ENCODE peak calls at places on chromosomes 6 and 20, in ten cellular contexts. P is tibial artery; R is fibroblast of lung; H is CD8-positive, alpha-beta memory T cell; U is right atrium auricular region; W is tibial nerve; L is lower lobe of right lung; A is thoracic aorta; J is heart right ventricle; V is psoas muscle. S is an unnamed sample.
A peak's percentile ranks its signal among the peaks of the same experiment; 100 is the strongest.

GRCh38 chr6:168126566-168127383 is 47.8 kb upstream of the FRMD1 start:
- DNase-seq in P (no peak), R (no peak), H (no peak), U (peak; percentile 36), W (no peak), L (no peak), A (no peak), J (no peak), V (peak; percentile 28), S (no peak)

GRCh38 chr20:41418739-41419293 is 52.2 kb upstream of the EMILIN3 start:
- DNase-seq in P (no peak), R (no peak), H (no peak), U (no peak), W (no peak), L (no peak), A (no peak), J (no peak), V (no peak), S (no peak)

GRCh38 chr6:14883921-14884320 is 361.9 kb upstream of the JARID2 start:
- DNase-seq in P (no peak), R (peak; percentile 17), H (no peak), U (no peak), W (no peak), L (no peak), A (no peak), J (no peak), V (no peak), S (no peak)

GRCh38 chr6:32752580-32752979 is 10.8 kb downstream of the HLA-DQB2 start:
- DNase-seq in P (no peak), R (no peak), H (no peak), U (no peak), W (no peak), L (no peak), A (no peak), J (no peak), V (no peak), S (peak; percentile 18)

GRCh38 chr6:98828991-98829411 is 5.4 kb upstream of the POU3F2 start:
- DNase-seq in P (no peak), R (no peak), H (no peak), U (no peak), W (no peak), L (no peak), A (no peak), J (no peak), V (no peak), S (no peak)

GRCh38 chr6:44386929-44387345 is 569 bp upstream of the CDC5L start:
- DNase-seq in P (no peak), R (peak; percentile 62), H (no peak), U (no peak), W (no peak), L (no peak), A (no peak), J (no peak), V (peak; percentile 51), S (peak; percentile 67)

GRCh38 chr6:104653786-104654185 is 205.9 kb downstream of the HACE1 start:
- DNase-seq in P (no peak), R (no peak), H (no peak), U (no peak), W (no peak), L (no peak), A (no peak), J (no peak), V (no peak), S (no peak)

GRCh38 chr6:119308994-119309657 is 40.4 kb downstream of the MAN1A1 start:
- DNase-seq in P (no peak), R (no peak), H (no peak), U (no peak), W (no peak), L (no peak), A (no peak), J (no peak), V (no peak), S (no peak)

GRCh38 chr6:160261991-160262718 is 3.5 kb upstream of the SLC22A2 start:
- DNase-seq in P (no peak), R (no peak), H (no peak), U (no peak), W (no peak), L (no peak), A (no peak), J (no peak), V (no peak), S (no peak)

GRCh38 chr20:57672164-57672563 is 37.7 kb downstream of the PMEPA1 start:
- DNase-seq in P (peak; percentile 77), R (peak; percentile 60), H (no peak), U (peak; percentile 86), W (no peak), L (peak; percentile 77), A (peak; percentile 34), J (peak; percentile 70), V (no peak), S (no peak)

GRCh38 chr6:109060585-109060984 is 34.1 kb downstream of the SESN1 start:
- DNase-seq in P (no peak), R (peak; percentile 28), H (no peak), U (no peak), W (no peak), L (no peak), A (no peak), J (no peak), V (no peak), S (no peak)
- H3K27ac ChIP-seq in P (no peak overlapping the region), R (no peak overlapping the region), H (no peak overlapping the region), U (peak overlapping the region; percentile 36), W (no peak overlapping the region), L (peak overlapping the region; percentile 27), A (no peak overlapping the region), J (peak overlapping the region; percentile 67), V (peak overlapping the region; percentile 77), S (no peak overlapping the region)

GRCh38 chr20:33827109-33827508 is 16.0 kb downstream of the CHMP4B start:
- DNase-seq in P (no peak), R (no peak), H (no peak), U (no peak), W (no peak), L (no peak), A (no peak), J (no peak), V (no peak), S (no peak)

GRCh38 chr20:33828912-33829560 is 17.9 kb downstream of the CHMP4B start:
- DNase-seq in P (no peak), R (no peak), H (no peak), U (no peak), W (no peak), L (no peak), A (no peak), J (no peak), V (no peak), S (no peak)

GRCh38 chr20:33829636-33830035 is 18.5 kb downstream of the CHMP4B start:
- DNase-seq in P (no peak), R (no peak), H (no peak), U (no peak), W (no peak), L (no peak), A (no peak), J (no peak), V (no peak), S (no peak)

GRCh38 chr20:33827629-33828325 is 16.6 kb downstream of the CHMP4B start:
- DNase-seq in P (no peak), R (no peak), H (no peak), U (no peak), W (no peak), L (no peak), A (no peak), J (no peak), V (no peak), S (no peak)

DNA sequence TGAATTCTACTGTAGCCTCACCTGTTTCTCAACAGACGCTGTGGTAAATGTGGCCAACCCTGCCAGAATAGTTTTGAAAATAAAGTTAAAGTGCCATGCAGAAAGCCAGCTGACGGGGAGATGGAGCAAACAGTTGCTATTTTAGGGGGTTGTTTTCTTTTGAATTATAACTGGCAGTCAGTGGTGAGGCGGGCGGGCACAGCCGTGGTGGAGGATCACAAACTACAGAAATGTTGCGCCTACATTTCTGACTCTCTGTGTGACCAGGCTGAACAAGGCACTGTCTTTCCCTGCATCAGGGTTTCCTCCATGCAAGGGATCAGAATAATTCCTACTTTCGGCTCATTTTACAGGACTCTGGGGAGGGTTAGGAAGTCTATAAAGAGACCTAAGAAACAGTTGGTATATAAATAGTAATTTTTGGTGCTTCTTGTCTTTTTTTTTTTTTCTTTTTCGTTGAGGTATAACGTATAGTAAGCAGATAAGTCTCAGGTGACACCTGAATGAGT is 17.2 kb downstream of the CHMP4B start:
- DNase-seq in P (no peak), R (no peak), H (no peak), U (no peak), W (no peak), L (no peak), A (no peak), J (no peak), V (no peak), S (no peak)
- H3K4me1 ChIP-seq in P (peaks cover 83% of the 10 kb centered on the region), R (peaks cover 5% of the 10 kb centered on the region), H (peaks cover 38% of the 10 kb centered on the region), U (peaks cover 83% of the 10 kb centered on the region), W (peaks cover 55% of the 10 kb centered on the region), L (peaks cover 84% of the 10 kb centered on the region), A (peaks cover 51% of the 10 kb centered on the region), J (peaks cover 26% of the 10 kb centered on the region), V (peaks cover 79% of the 10 kb centered on the region), S (no peaks in the 10 kb centered on the region)

GRCh38 chr6:106511274-106512047 is 117.8 kb downstream of the RTN4IP1 start:
- DNase-seq in P (peak; percentile 32), R (peak; percentile 63), H (peak; percentile 66), U (no peak), W (no peak), L (peak; percentile 61), A (no peak), J (no peak), V (peak; percentile 59), S (peak; percentile 64)
- H3K27me3 ChIP-seq in P (peaks cover 39% of the 10 kb centered on the region), R (peaks cover 8% of the 10 kb centered on the region), H (no peaks in the 10 kb centered on the region), U (peaks cover 7% of the 10 kb centered on the region), W (no peaks in the 10 kb centered on the region), L (peaks cover 5% of the 10 kb centered on the region), A (no peaks in the 10 kb centered on the region), J (peaks cover 45% of the 10 kb centered on the region), V (peaks cover 3% of the 10 kb centered on the region), S (no peaks in the 10 kb centered on the region)

DNA sequence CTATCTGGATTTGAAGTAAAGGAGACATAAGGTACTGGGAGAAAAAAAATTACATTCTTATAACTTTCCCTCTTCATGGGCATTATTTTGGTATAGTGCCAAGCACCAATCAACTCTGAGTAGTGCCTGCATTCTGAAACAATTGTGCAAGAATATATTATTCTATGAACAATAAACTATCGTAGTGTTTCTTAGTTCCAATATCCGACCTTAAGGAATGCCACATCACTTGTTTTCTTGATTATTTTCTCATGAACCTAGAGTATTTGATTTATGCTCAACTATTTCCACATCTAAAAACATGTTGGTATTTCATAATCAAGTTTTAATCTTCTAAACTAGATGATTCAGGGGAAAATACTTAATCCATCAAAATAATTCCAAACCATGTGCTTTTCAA is 294.4 kb upstream of the TBX18 start:
- DNase-seq in P (no peak), R (no peak), H (no peak), U (no peak), W (no peak), L (no peak), A (no peak), J (no peak), V (no peak), S (no peak)
- H3K27ac ChIP-seq in P (no peak overlapping the region), R (no peak overlapping the region), H (no peak overlapping the region), U (no peak overlapping the region), W (no peak overlapping the region), L (no peak overlapping the region), A (no peak overlapping the region), J (no peak overlapping the region), V (no peak overlapping the region), S (no peak overlapping the region)

GRCh38 chr6:108117427-108118358 is 43.2 kb upstream of the OSTM1 start:
- DNase-seq in P (no peak), R (peak; percentile 28), H (peak; percentile 51), U (no peak), W (no peak), L (peak; percentile 69), A (no peak), J (no peak), V (peak; percentile 57), S (no peak)
- H3K4me1 ChIP-seq in P (peaks cover 57% of the 10 kb centered on the region), R (no peaks in the 10 kb centered on the region), H (peaks cover 44% of the 10 kb centered on the region), U (peaks cover 57% of the 10 kb centered on the region), W (peaks cover 44% of the 10 kb centered on the region), L (peaks cover 53% of the 10 kb centered on the region), A (peaks cover 26% of the 10 kb centered on the region), J (peaks cover 14% of the 10 kb centered on the region), V (peaks cover 22% of the 10 kb centered on the region), S (no peaks in the 10 kb centered on the region)

S was measured in foreskin keratinocyte.